ENCODE peak calls at places on chromosomes 7 and 10, in seven cellular contexts. I, M, H, L, P, B and Z are unnamed samples.

GRCh38 chr7:35969055-35969454 is 168.2 kb downstream of the SEPTIN7 start:
- DNase-seq in L (no peak), P (no peak), H (no peak), M (no peak), B (no peak), I (no peak), Z (no peak)

GRCh38 chr7:43201912-43202311 is 89.5 kb downstream of the HECW1 start:
- DNase-seq in M (no peak), H (no peak), I (no peak), L (peak; percentile 65), P (no peak), B (no peak), Z (peak; percentile 41)

GRCh38 chr10:88162852-88163251 is 299.4 kb downstream of the PTEN start:
- DNase-seq in H (no peak), L (no peak), I (no peak), M (peak; percentile 33), B (no peak), P (no peak), Z (no peak)

GRCh38 chr10:76403876-76404275 is 972.5 kb downstream of the LRMDA start:
- DNase-seq in P (no peak), M (no peak), B (no peak), L (no peak), H (peak; percentile 66), I (no peak), Z (peak; percentile 50)

GRCh38 chr7:116652793-116653192 is 19.2 kb upstream of the MET start:
- DNase-seq in M (no peak), I (no peak), B (no peak), H (peak; percentile 29), P (no peak), L (no peak), Z (peak; percentile 97)

GRCh38 chr7:64407148-64407547 is 93.4 kb downstream of the ZNF736 start:
- DNase-seq in P (no peak), B (no peak), M (no peak), H (no peak), I (no peak), L (no peak), Z (no peak)

GRCh38 chr7:155449008-155449879 is 8.7 kb upstream of the EN2 start:
- DNase-seq in B (no peak), P (no peak), M (no peak), H (no peak), I (no peak), L (no peak), Z (no peak)

GRCh38 chr10:16867990-16868389 is 50.8 kb upstream of the RSU1 start:
- DNase-seq in B (no peak), M (no peak), L (no peak), I (no peak), P (no peak), H (no peak), Z (no peak)

GRCh38 chr7:44290250-44290616 is 35.2 kb downstream of the CAMK2B start:
- DNase-seq in H (no peak), I (no peak), B (no peak), M (no peak), L (no peak), P (no peak), Z (no peak)

GRCh38 chr7:36949711-36950600 is 225.7 kb upstream of the AOAH start:
- DNase-seq in I (no peak), P (no peak), B (no peak), H (no peak), M (no peak), L (no peak), Z (peak; percentile 63)

GRCh38 chr7:65251851-65252620 is 121.6 kb upstream of the ZNF92 start:
- DNase-seq in I (no peak), H (peak; percentile 22), L (peak; percentile 66), M (peak; percentile 49), B (no peak), P (peak; percentile 29), Z (peak; percentile 72)

GRCh38 chr10:1569208-1569607 is 168.1 kb downstream of the ADARB2 start:
- DNase-seq in B (no peak), I (no peak), H (no peak), P (no peak), L (no peak), M (no peak), Z (no peak)

GRCh38 chr7:13989138-13989943 is at the start of gene ETV1:
- DNase-seq in I (no peak), M (peak; percentile 81), B (no peak), H (peak; percentile 69), P (peak; percentile 79), L (peak; percentile 86), Z (peak; percentile 52)

GRCh38 chr7:38795596-38795995 is 113.4 kb downstream of the VPS41 start:
- DNase-seq in I (no peak), B (no peak), H (no peak), P (no peak), L (no peak), M (no peak), Z (peak; percentile 3)

GRCh38 chr10:90321132-90321816 is 536.6 kb downstream of the HTR7 start:
- DNase-seq in M (no peak), I (no peak), P (no peak), B (peak; percentile 55), H (peak; percentile 56), L (peak; percentile 82), Z (peak; percentile 45)

GRCh38 chr10:120508393-120508792 is 51.4 kb downstream of the PLPP4 start:
- DNase-seq in M (peak; percentile 10), L (peak; percentile 82), B (peak; percentile 59), P (no peak), H (peak; percentile 74), I (no peak), Z (peak; percentile 96)

GRCh38 chr7:19623676-19624075 is 85.2 kb downstream of the POLR1F start:
- DNase-seq in P (no peak), L (peak; percentile 33), M (no peak), B (no peak), H (peak; percentile 20), I (no peak), Z (no peak)

GRCh38 chr7:17584822-17585221 is 286.4 kb downstream of the AHR start:
- DNase-seq in M (no peak), P (no peak), I (no peak), L (peak; percentile 56), B (no peak), H (peak; percentile 25), Z (peak; percentile 76)

GRCh38 chr7:155857141-155857540 is 44.9 kb upstream of the SHH start:
- DNase-seq in P (no peak), I (no peak), H (no peak), M (no peak), L (no peak), B (no peak), Z (no peak)

GRCh38 chr7:100190059-100190711 is 12.5 kb downstream of the STAG3 start:
- DNase-seq in M (no peak), B (no peak), H (peak; percentile 80), I (peak; percentile 66), P (no peak), L (peak; percentile 78), Z (peak; percentile 47)

GRCh38 chr7:138127996-138128395 is 51.7 kb downstream of the AKR1D1 start:
- DNase-seq in M (no peak), L (no peak), P (no peak), B (no peak), I (no peak), H (no peak), Z (peak; percentile 57)

GRCh38 chr10:49177391-49178355 is 10.5 kb downstream of the TMEM273 start:
- DNase-seq in I (no peak), H (peak; percentile 77), B (peak; percentile 80), M (peak; percentile 66), L (peak; percentile 71), P (peak; percentile 87), Z (peak; percentile 46)

GRCh38 chr10:35765039-35765662 is 123.1 kb upstream of the FZD8 start:
- DNase-seq in I (no peak), H (no peak), B (no peak), P (peak; percentile 11), L (peak; percentile 46), M (no peak), Z (no peak)

GRCh38 chr7:78472519-78472918 is 673.9 kb downstream of the PHTF2 start:
- DNase-seq in I (no peak), P (no peak), M (no peak), B (peak; percentile 72), L (peak; percentile 20), H (peak; percentile 41), Z (peak; percentile 52)

GRCh38 chr7:92135100-92135429 is 788 bp upstream of the CYP51A1 start:
- DNase-seq in H (peak; percentile 48), M (no peak), P (peak; percentile 12), B (no peak), L (peak; percentile 44), I (peak; percentile 23), Z (peak; percentile 47)

GRCh38 chr7:98085674-98086073 is 21.0 kb upstream of the LMTK2 start:
- DNase-seq in I (no peak), P (no peak), B (no peak), H (no peak), M (no peak), L (no peak), Z (peak; percentile 68)

GRCh38 chr7:5699951-5700384 is 81.5 kb downstream of the RNF216 start:
- DNase-seq in P (no peak), I (peak; percentile 91), L (peak; percentile 75), B (no peak), M (no peak), H (no peak), Z (no peak)

GRCh38 chr7:35485436-35485835 is 209.5 kb downstream of the HERPUD2 start:
- DNase-seq in M (no peak), H (no peak), P (no peak), I (no peak), L (no peak), B (no peak), Z (no peak)

GRCh38 chr10:123380491-123381085 is 226.4 kb downstream of the BUB3 start:
- DNase-seq in M (no peak), B (no peak), H (peak; percentile 67), L (peak; percentile 29), P (no peak), I (no peak), Z (peak; percentile 39)
- TF ChIP-seq CTCF in M (no peak), B (peak; percentile 2), H (peak; percentile 60), L (peak; percentile 36), P (no peak), I (no peak), Z (peak; percentile 27)

GRCh38 chr10:61633665-61634064 is 29.1 kb upstream of the CABCOCO1 start:
- DNase-seq in B (no peak), M (peak; percentile 85), H (peak; percentile 60), I (no peak), P (no peak), L (peak; percentile 71), Z (peak; percentile 53)
- H3K4me3 ChIP-seq in B (no peak overlapping the region), M (no peak overlapping the region), H (no peak overlapping the region), I (no peak overlapping the region), P (no peak overlapping the region), L (no peak overlapping the region), Z (no peak overlapping the region)

GRCh38 chr7:33185786-33186185 is 56.4 kb downstream of the BBS9 start:
- DNase-seq in L (peak; percentile 80), I (peak; percentile 45), M (peak; percentile 63), H (peak; percentile 77), B (no peak), P (no peak), Z (peak; percentile 65)
- TF ChIP-seq CTCF in L (peak; percentile 74), I (peak; percentile 70), M (peak; percentile 34), H (peak; percentile 67), B (peak; percentile 54), P (peak; percentile 29), Z (peak; percentile 69)

DNA sequence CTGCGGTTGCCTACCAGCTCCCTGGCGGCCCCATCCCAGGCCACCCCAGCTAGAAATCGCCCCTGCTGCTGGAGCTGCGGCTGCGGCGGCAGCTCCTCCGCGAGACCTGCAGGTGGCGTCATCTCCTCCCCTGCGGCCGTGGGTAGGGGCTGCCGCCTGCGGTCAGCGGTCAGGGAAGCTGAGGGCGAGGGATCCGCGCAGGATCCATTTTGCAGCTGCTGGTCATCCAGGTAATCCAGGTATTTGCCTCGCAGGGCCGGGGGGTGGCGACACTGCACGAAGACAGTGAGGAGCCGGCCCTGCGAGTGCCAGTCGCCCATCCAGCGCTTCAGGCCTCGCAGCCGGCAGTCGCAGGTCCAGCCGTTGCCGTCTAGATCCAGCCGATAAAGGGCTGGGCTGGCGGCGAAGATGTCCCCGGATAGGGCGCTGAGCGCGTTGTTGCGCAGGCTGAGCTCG is 1.5 kb downstream of the TRIL start:
- DNase-seq in L (peak; percentile 31), P (peak; percentile 56), I (no peak), H (peak; percentile 18), M (peak; percentile 61), B (no peak), Z (peak; percentile 65)
- H3K4me3 ChIP-seq in L (peak overlapping the region; percentile 34), P (peak overlapping the region; percentile 61), I (peak overlapping the region; percentile 23), H (peak overlapping the region; percentile 45), M (no peak overlapping the region), B (peak overlapping the region; percentile 56), Z (peak overlapping the region; percentile 16)